ENCODE peak calls at places on chromosomes 12 and 14, in eight cellular contexts. X is GM04504, O is H9, D is HuH-7.5, G is SIG-M5, B is T-cell, S is neural crest cell, I is GM12892. T is an unnamed sample.

GRCh38 chr14:58637040-58637390 is 747 bp upstream of the DACT1 start:
- DNase-seq in X (peak; percentile 37), O (no peak), D (no peak), G (no peak), B (no peak), S (no peak), I (no peak), T (no peak)

GRCh38 chr14:32201816-32202467 is at the start of gene RNU6-7:
- DNase-seq in X (no peak), O (peak; percentile 42), D (peak; percentile 37), G (no peak), B (peak; percentile 33), S (no peak), I (no peak), T (peak; percentile 63)

GRCh38 chr14:23294734-23295561 is 7.7 kb downstream of the PPP1R3E start:
- DNase-seq in X (no peak), O (peak; percentile 43), D (no peak), G (no peak), B (no peak), S (peak; percentile 49), I (no peak), T (peak; percentile 41)

GRCh38 chr12:121579981-121580868 is 598 bp downstream of the KDM2B start:
- DNase-seq in X (no peak), O (peak; percentile 92), D (no peak), G (no peak), B (peak; percentile 68), S (peak; percentile 65), I (no peak), T (peak; percentile 78)

GRCh38 chr12:32505067-32505466 is 105.7 kb downstream of the FGD4 start:
- DNase-seq in X (no peak), O (no peak), D (no peak), G (no peak), B (no peak), S (no peak), I (no peak), T (no peak)

GRCh38 chr14:96001866-96002510 is 37.2 kb upstream of the C14orf132 start:
- DNase-seq in X (peak; percentile 9), O (peak; percentile 34), D (no peak), G (no peak), B (no peak), S (no peak), I (no peak), T (no peak)

GRCh38 chr12:1779783-1780182 is 40.6 kb upstream of the LRTM2 start:
- DNase-seq in X (no peak), O (no peak), D (no peak), G (no peak), B (no peak), S (no peak), I (no peak), T (no peak)

GRCh38 chr14:36052681-36053080 is 123.8 kb downstream of the PTCSC3 start:
- DNase-seq in X (no peak), O (no peak), D (no peak), G (no peak), B (no peak), S (no peak), I (no peak), T (no peak)

GRCh38 chr12:8823565-8824300 is 1.3 kb downstream of the A2ML1 start:
- DNase-seq in X (no peak), O (peak; percentile 92), D (no peak), G (no peak), B (no peak), S (peak; percentile 28), I (no peak), T (peak; percentile 63)

GRCh38 chr14:105283899-105284298 is 16.9 kb downstream of the BRF1 start:
- DNase-seq in X (no peak), O (no peak), D (no peak), G (no peak), B (no peak), S (no peak), I (no peak), T (no peak)

GRCh38 chr12:106767206-106767605 is 7.3 kb upstream of the RIC8B start:
- DNase-seq in X (no peak), O (no peak), D (no peak), G (no peak), B (no peak), S (no peak), I (no peak), T (no peak)

GRCh38 chr12:127051139-127051538 is 1215.8 kb upstream of the TMEM132C start:
- DNase-seq in X (no peak), O (no peak), D (no peak), G (no peak), B (no peak), S (no peak), I (no peak), T (no peak)

T was measured in K562.